ENCODE peak calls at places on chromosomes 1 and 21, in six cellular contexts. One of them, this sample, is unnamed.

GRCh38 chr1:218224101-218224500 is 61.0 kb upstream of the RRP15 start:
- DNase-seq in AG09309: no peak
- DNase-seq in mammary epithelial cell: no peak
- DNase-seq in H9: no peak
- DNase-seq in fibroblast of lung: no peak
- DNase-seq in AG10803: no peak
- DNase-seq in this sample: no peak

GRCh38 chr21:16588433-16588860 is 858.7 kb downstream of the USP25 start:
- DNase-seq in H9: peak
- DNase-seq in AG10803: peak
- DNase-seq in AG09309: peak
- DNase-seq in fibroblast of lung: peak
- DNase-seq in mammary epithelial cell: peak
- DNase-seq in this sample: no peak

GRCh38 chr1:162251102-162251501 is 125.6 kb downstream of the SPATA46 start:
- DNase-seq in H9: no peak
- DNase-seq in AG09309: no peak
- DNase-seq in mammary epithelial cell: no peak
- DNase-seq in fibroblast of lung: no peak
- DNase-seq in AG10803: no peak
- DNase-seq in this sample: no peak

GRCh38 chr1:248757784-248758195 is 2.2 kb upstream of the LYPD8 start:
- DNase-seq in AG09309: no peak
- DNase-seq in AG10803: no peak
- DNase-seq in mammary epithelial cell: no peak
- DNase-seq in H9: no peak
- DNase-seq in fibroblast of lung: no peak
- DNase-seq in this sample: no peak

GRCh38 chr1:30472009-30472408 is 251.4 kb downstream of the MATN1 start:
- DNase-seq in fibroblast of lung: no peak
- DNase-seq in H9: no peak
- DNase-seq in AG09309: no peak
- DNase-seq in AG10803: no peak
- DNase-seq in mammary epithelial cell: no peak
- DNase-seq in this sample: no peak

GRCh38 chr1:56034847-56035483 is 544.4 kb downstream of the PLPP3 start:
- DNase-seq in AG09309: no peak
- DNase-seq in H9: no peak
- DNase-seq in fibroblast of lung: no peak
- DNase-seq in AG10803: peak
- DNase-seq in mammary epithelial cell: no peak
- DNase-seq in this sample: no peak

GRCh38 chr1:1004780-1005697 is 5.1 kb upstream of the HES4 start:
- DNase-seq in H9: peak
- DNase-seq in AG10803: peak
- DNase-seq in mammary epithelial cell: no peak
- DNase-seq in AG09309: no peak
- DNase-seq in fibroblast of lung: peak
- DNase-seq in this sample: peak

GRCh38 chr1:227890451-227891222 is 57.1 kb downstream of the WNT9A start:
- DNase-seq in H9: no peak
- DNase-seq in fibroblast of lung: no peak
- DNase-seq in AG10803: no peak
- DNase-seq in AG09309: no peak
- DNase-seq in mammary epithelial cell: no peak
- DNase-seq in this sample: no peak

GRCh38 chr1:8866792-8867415 is 11.6 kb downstream of the ENO1 start:
- DNase-seq in mammary epithelial cell: no peak
- DNase-seq in AG10803: no peak
- DNase-seq in AG09309: no peak
- DNase-seq in fibroblast of lung: no peak
- DNase-seq in H9: no peak
- DNase-seq in this sample: no peak

GRCh38 chr21:8993943-8994639 is 1527.3 kb upstream of the TPTE start:
- DNase-seq in AG09309: no peak
- DNase-seq in AG10803: no peak
- DNase-seq in H9: no peak
- DNase-seq in mammary epithelial cell: no peak
- DNase-seq in fibroblast of lung: no peak
- DNase-seq in this sample: no peak

GRCh38 chr1:226372885-226373284 is 35.0 kb downstream of the PARP1 start:
- DNase-seq in H9: no peak
- DNase-seq in AG09309: no peak
- DNase-seq in mammary epithelial cell: no peak
- DNase-seq in fibroblast of lung: no peak
- DNase-seq in AG10803: no peak
- DNase-seq in this sample: no peak

GRCh38 chr1:208919371-208919770 is 664.1 kb upstream of the CAMK1G start:
- DNase-seq in fibroblast of lung: no peak
- DNase-seq in AG09309: no peak
- DNase-seq in H9: no peak
- DNase-seq in mammary epithelial cell: peak
- DNase-seq in AG10803: peak
- DNase-seq in this sample: no peak

GRCh38 chr1:213162338-213162737 is 111.3 kb downstream of the RPS6KC1 start:
- DNase-seq in AG10803: peak
- DNase-seq in AG09309: peak
- DNase-seq in mammary epithelial cell: no peak
- DNase-seq in H9: no peak
- DNase-seq in fibroblast of lung: peak
- DNase-seq in this sample: no peak

GRCh38 chr21:14889080-14889805 is 175.6 kb downstream of the NRIP1 start:
- DNase-seq in H9: no peak
- DNase-seq in AG10803: peak
- DNase-seq in fibroblast of lung: peak
- DNase-seq in AG09309: no peak
- DNase-seq in mammary epithelial cell: peak
- DNase-seq in this sample: no peak

GRCh38 chr1:115140442-115141144 is 51.3 kb upstream of the TSPAN2 start:
- DNase-seq in H9: no peak
- DNase-seq in mammary epithelial cell: no peak
- DNase-seq in fibroblast of lung: no peak
- DNase-seq in AG10803: peak
- DNase-seq in AG09309: no peak
- DNase-seq in this sample: no peak

GRCh38 chr1:115144176-115144575 is 54.9 kb upstream of the TSPAN2 start:
- DNase-seq in H9: no peak
- DNase-seq in mammary epithelial cell: no peak
- DNase-seq in AG09309: no peak
- DNase-seq in fibroblast of lung: no peak
- DNase-seq in AG10803: no peak
- DNase-seq in this sample: no peak

GRCh38 chr1:115145221-115145620 is 55.9 kb upstream of the TSPAN2 start:
- DNase-seq in mammary epithelial cell: no peak
- DNase-seq in AG09309: no peak
- DNase-seq in H9: no peak
- DNase-seq in AG10803: no peak
- DNase-seq in fibroblast of lung: no peak
- DNase-seq in this sample: no peak

GRCh38 chr1:115141145-115141454 is 51.8 kb upstream of the TSPAN2 start:
- DNase-seq in H9: no peak
- DNase-seq in AG09309: no peak
- DNase-seq in mammary epithelial cell: no peak
- DNase-seq in AG10803: no peak
- DNase-seq in fibroblast of lung: no peak
- DNase-seq in this sample: no peak

GRCh38 chr1:115142616-115143015 is 53.3 kb upstream of the TSPAN2 start:
- DNase-seq in mammary epithelial cell: no peak
- DNase-seq in AG09309: no peak
- DNase-seq in fibroblast of lung: peak
- DNase-seq in AG10803: no peak
- DNase-seq in H9: no peak
- DNase-seq in this sample: no peak
- TF ChIP-seq CTCF in mammary epithelial cell: peak
- TF ChIP-seq CTCF in AG09309: peak
- TF ChIP-seq CTCF in fibroblast of lung: peak
- TF ChIP-seq CTCF in AG10803: no peak
- TF ChIP-seq CTCF in H9: no peak
- TF ChIP-seq CTCF in this sample: no peak

GRCh38 chr1:229402993-229403392 is 30.9 kb downstream of the ACTA1 start:
- DNase-seq in mammary epithelial cell: no peak
- DNase-seq in H9: no peak
- DNase-seq in AG10803: no peak
- DNase-seq in fibroblast of lung: no peak
- DNase-seq in AG09309: no peak
- DNase-seq in this sample: no peak
- TF ChIP-seq CTCF in mammary epithelial cell: no peak
- TF ChIP-seq CTCF in H9: no peak
- TF ChIP-seq CTCF in AG10803: no peak
- TF ChIP-seq CTCF in fibroblast of lung: no peak
- TF ChIP-seq CTCF in AG09309: no peak
- TF ChIP-seq CTCF in this sample: no peak

DNA sequence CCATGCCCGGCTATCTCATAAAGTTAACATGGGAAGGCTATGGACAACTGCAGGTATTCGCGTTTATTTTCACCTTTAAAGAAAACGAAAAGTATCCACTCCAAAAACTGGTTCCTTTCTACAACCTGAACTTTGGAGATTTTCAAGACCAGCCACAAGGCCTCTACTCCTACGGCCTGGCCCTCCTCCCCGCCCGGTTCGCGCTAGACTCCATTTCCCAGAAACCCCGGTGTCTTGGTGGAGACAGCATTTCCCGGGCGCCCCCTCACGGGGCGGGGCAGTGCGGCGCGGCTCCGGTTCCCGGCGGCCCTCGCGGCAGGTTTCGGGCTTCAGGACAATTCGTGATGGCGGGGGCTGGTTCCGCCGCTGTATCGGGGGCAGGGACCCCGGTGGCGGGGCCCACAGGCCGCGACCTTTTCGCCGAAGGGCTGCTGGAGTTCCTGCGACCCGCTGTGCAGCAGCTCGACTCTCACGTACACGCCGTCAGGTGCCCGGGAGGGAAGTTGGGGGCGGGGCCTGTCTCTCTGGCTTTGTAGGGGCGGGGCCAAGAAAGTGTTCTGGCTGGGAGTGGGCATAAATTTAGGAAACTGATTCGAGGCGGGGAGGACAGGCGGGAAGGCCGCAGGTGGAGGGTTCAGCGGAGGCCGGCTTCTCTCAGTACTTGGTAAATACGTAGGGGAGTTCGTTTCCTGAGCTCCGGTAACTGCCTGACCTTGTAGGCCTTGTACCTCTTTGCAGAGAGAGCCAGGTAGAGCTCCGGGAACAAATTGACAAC is at the start of gene SNAPIN:
- DNase-seq in H9: peak
- DNase-seq in AG09309: no peak
- DNase-seq in fibroblast of lung: peak
- DNase-seq in mammary epithelial cell: peak
- DNase-seq in AG10803: peak
- DNase-seq in this sample: peak
- TF ChIP-seq CTCF in H9: no peak
- TF ChIP-seq CTCF in AG09309: peak
- TF ChIP-seq CTCF in fibroblast of lung: no peak
- TF ChIP-seq CTCF in mammary epithelial cell: peak
- TF ChIP-seq CTCF in AG10803: no peak
- TF ChIP-seq CTCF in this sample: no peak

DNA sequence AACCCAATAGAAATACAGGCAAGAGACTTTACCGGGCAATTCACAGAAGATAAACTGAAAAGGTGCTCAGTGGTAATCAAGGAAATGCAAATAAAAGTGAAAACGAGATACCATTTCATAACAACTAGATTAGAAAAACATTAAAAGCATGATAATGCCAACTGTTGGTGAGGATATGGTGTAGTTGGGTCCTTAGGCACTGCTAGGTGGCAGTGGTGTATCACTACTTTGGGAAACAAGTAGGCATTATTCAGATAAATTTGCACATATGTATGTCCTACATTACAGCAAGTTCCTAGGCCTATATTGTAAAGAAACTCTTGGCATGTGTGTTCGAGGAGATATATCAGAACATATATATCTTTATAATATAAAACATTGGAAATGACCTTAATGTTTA is 31.0 kb downstream of the AZIN2 start:
- DNase-seq in AG10803: peak
- DNase-seq in fibroblast of lung: peak
- DNase-seq in mammary epithelial cell: peak
- DNase-seq in AG09309: no peak
- DNase-seq in H9: no peak
- DNase-seq in this sample: no peak
- TF ChIP-seq CTCF in AG10803: peak
- TF ChIP-seq CTCF in fibroblast of lung: peak
- TF ChIP-seq CTCF in mammary epithelial cell: peak
- TF ChIP-seq CTCF in AG09309: peak
- TF ChIP-seq CTCF in H9: peak
- TF ChIP-seq CTCF in this sample: peak

GRCh38 chr1:109193653-109194590 is 19.8 kb upstream of the SARS1 start:
- DNase-seq in H9: peak
- DNase-seq in AG10803: no peak
- DNase-seq in mammary epithelial cell: no peak
- DNase-seq in AG09309: no peak
- DNase-seq in fibroblast of lung: peak
- DNase-seq in this sample: peak
- TF ChIP-seq CTCF in H9: peak
- TF ChIP-seq CTCF in AG10803: peak
- TF ChIP-seq CTCF in mammary epithelial cell: peak
- TF ChIP-seq CTCF in AG09309: peak
- TF ChIP-seq CTCF in fibroblast of lung: peak
- TF ChIP-seq CTCF in this sample: peak

DNA sequence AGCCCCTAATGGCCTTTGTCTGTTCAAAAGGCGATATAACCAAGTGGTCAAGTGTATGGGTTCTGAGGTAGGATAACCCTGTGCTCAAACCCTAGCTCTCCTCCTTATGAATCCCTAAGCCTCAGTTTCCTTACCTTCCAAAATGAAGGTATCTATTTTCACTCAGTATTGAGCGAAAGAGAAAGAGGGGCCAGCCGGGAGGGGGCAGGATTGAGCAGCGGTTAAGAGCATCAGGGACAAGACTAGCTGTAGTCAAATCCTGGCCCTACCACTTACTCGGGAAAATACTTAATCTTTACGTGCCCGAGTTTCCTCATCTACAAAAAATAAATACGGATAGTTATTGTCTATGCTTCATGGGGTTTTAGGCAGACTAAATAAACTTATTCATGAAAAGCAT is 25.7 kb downstream of the LY9 start:
- DNase-seq in fibroblast of lung: no peak
- DNase-seq in mammary epithelial cell: no peak
- DNase-seq in H9: no peak
- DNase-seq in AG09309: no peak
- DNase-seq in AG10803: no peak
- DNase-seq in this sample: no peak
- TF ChIP-seq CTCF in fibroblast of lung: no peak
- TF ChIP-seq CTCF in mammary epithelial cell: peak
- TF ChIP-seq CTCF in H9: peak
- TF ChIP-seq CTCF in AG09309: peak
- TF ChIP-seq CTCF in AG10803: peak
- TF ChIP-seq CTCF in this sample: no peak

GRCh38 chr1:27366411-27367159 is at the start of gene MAP3K6:
- DNase-seq in H9: peak
- DNase-seq in fibroblast of lung: peak
- DNase-seq in AG10803: peak
- DNase-seq in AG09309: no peak
- DNase-seq in mammary epithelial cell: peak
- DNase-seq in this sample: peak
- TF ChIP-seq CTCF in H9: peak
- TF ChIP-seq CTCF in fibroblast of lung: peak
- TF ChIP-seq CTCF in AG10803: peak
- TF ChIP-seq CTCF in AG09309: no peak
- TF ChIP-seq CTCF in mammary epithelial cell: peak
- TF ChIP-seq CTCF in this sample: peak

GRCh38 chr1:164101802-164102201 is 457.2 kb upstream of the PBX1 start:
- DNase-seq in mammary epithelial cell: no peak
- DNase-seq in AG09309: no peak
- DNase-seq in fibroblast of lung: no peak
- DNase-seq in AG10803: no peak
- DNase-seq in H9: no peak
- DNase-seq in this sample: no peak
- TF ChIP-seq CTCF in mammary epithelial cell: no peak
- TF ChIP-seq CTCF in AG09309: no peak
- TF ChIP-seq CTCF in fibroblast of lung: no peak
- TF ChIP-seq CTCF in AG10803: no peak
- TF ChIP-seq CTCF in H9: no peak
- TF ChIP-seq CTCF in this sample: no peak